ENCODE peak calls at places on chromosomes 2 and 18, in seven cellular contexts. One of them, this sample, is unnamed.
A peak's percentile ranks its signal among the peaks of the same experiment; 100 is the strongest.

GRCh38 chr2:146312899-146313298 is 1531.9 kb upstream of the ACVR2A start:
- DNase-seq in Caco-2: no peak
- DNase-seq in pancreas: no peak
- DNase-seq in endodermal cell: no peak
- DNase-seq in AG10803: peak; percentile 17
- DNase-seq in astrocyte of the spinal cord: peak; percentile 50
- DNase-seq in GM06990: no peak
- DNase-seq in this sample: peak; percentile 17

GRCh38 chr2:68730828-68731227 is 3.8 kb upstream of the ARHGAP25 start:
- DNase-seq in GM06990: no peak
- DNase-seq in Caco-2: no peak
- DNase-seq in pancreas: no peak
- DNase-seq in endodermal cell: peak; percentile 17
- DNase-seq in astrocyte of the spinal cord: no peak
- DNase-seq in AG10803: peak; percentile 32
- DNase-seq in this sample: peak; percentile 90

GRCh38 chr2:224754129-224754528 is 38.0 kb upstream of the CCDC195 start:
- DNase-seq in Caco-2: no peak
- DNase-seq in pancreas: no peak
- DNase-seq in endodermal cell: no peak
- DNase-seq in GM06990: no peak
- DNase-seq in astrocyte of the spinal cord: peak; percentile 7
- DNase-seq in AG10803: peak; percentile 92
- DNase-seq in this sample: peak; percentile 79

GRCh38 chr2:207528980-207529329 is 807 bp upstream of the CREB1 start:
- DNase-seq in GM06990: no peak
- DNase-seq in AG10803: peak; percentile 53
- DNase-seq in Caco-2: no peak
- DNase-seq in astrocyte of the spinal cord: peak; percentile 34
- DNase-seq in endodermal cell: no peak
- DNase-seq in pancreas: no peak
- DNase-seq in this sample: peak; percentile 26

GRCh38 chr2:3305952-3306351 is 71.7 kb downstream of the EIPR1 start:
- DNase-seq in endodermal cell: no peak
- DNase-seq in Caco-2: no peak
- DNase-seq in GM06990: no peak
- DNase-seq in AG10803: no peak
- DNase-seq in pancreas: no peak
- DNase-seq in astrocyte of the spinal cord: no peak
- DNase-seq in this sample: peak; percentile 27

GRCh38 chr2:65662654-65663432 is 230.4 kb upstream of the SPRED2 start:
- DNase-seq in astrocyte of the spinal cord: peak; percentile 96
- DNase-seq in AG10803: peak; percentile 91
- DNase-seq in pancreas: no peak
- DNase-seq in Caco-2: no peak
- DNase-seq in GM06990: no peak
- DNase-seq in endodermal cell: no peak
- DNase-seq in this sample: peak; percentile 43

GRCh38 chr2:35099345-35099744 is 1256.2 kb upstream of the CRIM1 start:
- DNase-seq in pancreas: no peak
- DNase-seq in endodermal cell: peak; percentile 63
- DNase-seq in GM06990: no peak
- DNase-seq in astrocyte of the spinal cord: no peak
- DNase-seq in AG10803: no peak
- DNase-seq in Caco-2: no peak
- DNase-seq in this sample: no peak

GRCh38 chr2:667332-668000 is 9.7 kb downstream of the TMEM18 start:
- DNase-seq in AG10803: peak; percentile 73
- DNase-seq in astrocyte of the spinal cord: peak; percentile 75
- DNase-seq in Caco-2: peak; percentile 35
- DNase-seq in pancreas: no peak
- DNase-seq in GM06990: no peak
- DNase-seq in endodermal cell: no peak
- DNase-seq in this sample: peak; percentile 79

GRCh38 chr2:60530228-60530627 is 23.2 kb downstream of the BCL11A start:
- DNase-seq in astrocyte of the spinal cord: no peak
- DNase-seq in pancreas: peak; percentile 72
- DNase-seq in AG10803: no peak
- DNase-seq in GM06990: no peak
- DNase-seq in Caco-2: no peak
- DNase-seq in endodermal cell: no peak
- DNase-seq in this sample: peak; percentile 41

GRCh38 chr2:125516496-125517109 is 1139.4 kb upstream of the GYPC start:
- DNase-seq in pancreas: no peak
- DNase-seq in GM06990: no peak
- DNase-seq in astrocyte of the spinal cord: no peak
- DNase-seq in AG10803: no peak
- DNase-seq in Caco-2: peak; percentile 47
- DNase-seq in endodermal cell: peak; percentile 70
- DNase-seq in this sample: peak; percentile 22

GRCh38 chr2:205245001-205245400 is 437.3 kb upstream of the NRP2 start:
- DNase-seq in AG10803: peak; percentile 36
- DNase-seq in endodermal cell: no peak
- DNase-seq in GM06990: no peak
- DNase-seq in astrocyte of the spinal cord: no peak
- DNase-seq in pancreas: no peak
- DNase-seq in Caco-2: no peak
- DNase-seq in this sample: no peak

GRCh38 chr2:96090181-96090500 is 26.2 kb downstream of the ADRA2B start:
- DNase-seq in Caco-2: no peak
- DNase-seq in GM06990: no peak
- DNase-seq in pancreas: peak; percentile 39
- DNase-seq in astrocyte of the spinal cord: no peak
- DNase-seq in endodermal cell: peak; percentile 49
- DNase-seq in AG10803: no peak
- DNase-seq in this sample: no peak

GRCh38 chr2:94870392-94871225 is 621 bp upstream of the TEKT4 start:
- DNase-seq in endodermal cell: peak; percentile 59
- DNase-seq in AG10803: no peak
- DNase-seq in GM06990: no peak
- DNase-seq in Caco-2: peak; percentile 22
- DNase-seq in pancreas: peak; percentile 58
- DNase-seq in astrocyte of the spinal cord: no peak
- DNase-seq in this sample: no peak
- TF ChIP-seq CTCF in endodermal cell: peak; percentile 81
- TF ChIP-seq CTCF in AG10803: peak; percentile 37
- TF ChIP-seq CTCF in GM06990: peak; percentile 87
- TF ChIP-seq CTCF in Caco-2: peak; percentile 42
- TF ChIP-seq CTCF in pancreas: no peak
- TF ChIP-seq CTCF in astrocyte of the spinal cord: peak; percentile 41
- TF ChIP-seq CTCF in this sample: peak; percentile 9

GRCh38 chr18:22981274-22982133 is 48.4 kb downstream of the RBBP8 start:
- DNase-seq in pancreas: no peak
- DNase-seq in Caco-2: no peak
- DNase-seq in astrocyte of the spinal cord: no peak
- DNase-seq in GM06990: no peak
- DNase-seq in AG10803: no peak
- DNase-seq in endodermal cell: no peak
- DNase-seq in this sample: no peak
- H3K4me3 ChIP-seq in pancreas: no peak overlapping the region
- H3K4me3 ChIP-seq in Caco-2: no peak overlapping the region
- H3K4me3 ChIP-seq in astrocyte of the spinal cord: no peak overlapping the region
- H3K4me3 ChIP-seq in GM06990: no peak overlapping the region
- H3K4me3 ChIP-seq in AG10803: no peak overlapping the region
- H3K4me3 ChIP-seq in endodermal cell: no peak overlapping the region
- H3K4me3 ChIP-seq in this sample: no peak overlapping the region

GRCh38 chr2:182784777-182785176 is 68.7 kb downstream of the DNAJC10 start:
- DNase-seq in AG10803: peak; percentile 40
- DNase-seq in pancreas: no peak
- DNase-seq in endodermal cell: no peak
- DNase-seq in astrocyte of the spinal cord: peak; percentile 63
- DNase-seq in Caco-2: peak; percentile 48
- DNase-seq in GM06990: peak; percentile 3
- DNase-seq in this sample: peak; percentile 37
- TF ChIP-seq CTCF in AG10803: peak; percentile 61
- TF ChIP-seq CTCF in pancreas: peak; percentile 20
- TF ChIP-seq CTCF in endodermal cell: peak; percentile 80
- TF ChIP-seq CTCF in astrocyte of the spinal cord: peak; percentile 50
- TF ChIP-seq CTCF in Caco-2: peak; percentile 73
- TF ChIP-seq CTCF in GM06990: peak; percentile 53
- TF ChIP-seq CTCF in this sample: peak; percentile 48

DNA sequence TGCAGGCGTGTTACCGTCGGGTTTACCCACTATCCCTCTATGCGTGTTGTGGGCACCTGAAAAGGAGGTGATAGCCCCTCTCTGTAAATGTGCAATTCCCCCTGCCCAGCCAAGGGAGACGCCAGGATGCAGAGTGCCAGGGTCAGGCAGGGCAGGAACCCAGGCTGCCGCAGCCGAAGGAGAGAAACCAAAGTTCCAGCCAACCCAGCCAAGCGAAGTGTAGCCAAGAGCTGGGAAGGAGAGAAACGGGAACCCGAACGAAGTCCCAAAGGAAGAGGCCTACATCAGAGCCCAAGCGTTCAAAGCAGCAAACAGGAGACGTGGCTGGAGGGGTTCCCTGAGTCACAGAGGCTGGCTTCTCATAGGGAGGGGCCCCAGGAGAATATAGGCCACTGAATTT is 24.2 kb upstream of the SPR start:
- DNase-seq in GM06990: no peak
- DNase-seq in astrocyte of the spinal cord: no peak
- DNase-seq in AG10803: no peak
- DNase-seq in pancreas: no peak
- DNase-seq in endodermal cell: no peak
- DNase-seq in Caco-2: no peak
- DNase-seq in this sample: no peak
- H3K4me3 ChIP-seq in GM06990: no peak overlapping the region
- H3K4me3 ChIP-seq in astrocyte of the spinal cord: no peak overlapping the region
- H3K4me3 ChIP-seq in AG10803: no peak overlapping the region
- H3K4me3 ChIP-seq in pancreas: no peak overlapping the region
- H3K4me3 ChIP-seq in endodermal cell: peak overlapping the region; percentile 57
- H3K4me3 ChIP-seq in Caco-2: no peak overlapping the region
- H3K4me3 ChIP-seq in this sample: no peak overlapping the region

GRCh38 chr18:395481-396250 is 104.8 kb downstream of the COLEC12 start:
- DNase-seq in pancreas: no peak
- DNase-seq in Caco-2: no peak
- DNase-seq in AG10803: peak; percentile 94
- DNase-seq in GM06990: no peak
- DNase-seq in astrocyte of the spinal cord: peak; percentile 85
- DNase-seq in endodermal cell: no peak
- DNase-seq in this sample: no peak

GRCh38 chr18:394997-395383 is 105.5 kb downstream of the COLEC12 start:
- DNase-seq in GM06990: no peak
- DNase-seq in Caco-2: no peak
- DNase-seq in astrocyte of the spinal cord: peak; percentile 81
- DNase-seq in pancreas: no peak
- DNase-seq in AG10803: peak; percentile 100
- DNase-seq in endodermal cell: no peak
- DNase-seq in this sample: no peak

GRCh38 chr18:394276-394996 is 106.1 kb downstream of the COLEC12 start:
- DNase-seq in pancreas: no peak
- DNase-seq in GM06990: no peak
- DNase-seq in AG10803: peak; percentile 50
- DNase-seq in astrocyte of the spinal cord: no peak
- DNase-seq in endodermal cell: no peak
- DNase-seq in Caco-2: no peak
- DNase-seq in this sample: no peak

GRCh38 chr18:392926-393325 is 107.6 kb downstream of the COLEC12 start:
- DNase-seq in GM06990: no peak
- DNase-seq in pancreas: no peak
- DNase-seq in endodermal cell: no peak
- DNase-seq in Caco-2: no peak
- DNase-seq in AG10803: no peak
- DNase-seq in astrocyte of the spinal cord: peak; percentile 47
- DNase-seq in this sample: no peak

DNA sequence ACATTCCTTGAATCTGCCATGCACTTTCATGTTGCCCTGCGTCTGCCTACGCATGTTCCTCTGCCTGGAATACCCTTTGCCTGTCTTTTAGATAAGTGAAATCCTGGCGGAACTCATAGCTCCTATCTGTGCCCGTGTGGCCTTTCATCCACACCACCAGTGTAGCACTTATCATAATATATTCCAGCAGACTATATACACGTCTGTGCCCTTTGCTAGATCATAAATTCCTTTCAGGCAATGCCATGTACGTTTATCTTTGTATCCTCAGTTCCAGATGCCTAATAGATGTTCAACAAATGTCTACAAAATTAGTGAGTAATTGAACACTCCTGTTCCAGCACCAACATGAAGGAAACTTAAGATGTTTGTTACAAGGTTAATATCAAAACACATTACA is 106.9 kb downstream of the COLEC12 start:
- DNase-seq in Caco-2: no peak
- DNase-seq in endodermal cell: no peak
- DNase-seq in GM06990: no peak
- DNase-seq in astrocyte of the spinal cord: no peak
- DNase-seq in pancreas: no peak
- DNase-seq in AG10803: no peak
- DNase-seq in this sample: no peak
- TF ChIP-seq CTCF in Caco-2: no peak
- TF ChIP-seq CTCF in endodermal cell: no peak
- TF ChIP-seq CTCF in GM06990: no peak
- TF ChIP-seq CTCF in astrocyte of the spinal cord: no peak
- TF ChIP-seq CTCF in pancreas: no peak
- TF ChIP-seq CTCF in AG10803: no peak
- TF ChIP-seq CTCF in this sample: no peak

GRCh38 chr18:36120297-36120696 is 8.8 kb downstream of the SLC39A6 start:
- DNase-seq in endodermal cell: no peak
- DNase-seq in astrocyte of the spinal cord: no peak
- DNase-seq in Caco-2: no peak
- DNase-seq in AG10803: no peak
- DNase-seq in GM06990: no peak
- DNase-seq in pancreas: no peak
- DNase-seq in this sample: no peak
- H3K4me3 ChIP-seq in endodermal cell: no peak overlapping the region
- H3K4me3 ChIP-seq in astrocyte of the spinal cord: no peak overlapping the region
- H3K4me3 ChIP-seq in Caco-2: no peak overlapping the region
- H3K4me3 ChIP-seq in AG10803: no peak overlapping the region
- H3K4me3 ChIP-seq in GM06990: no peak overlapping the region
- H3K4me3 ChIP-seq in pancreas: no peak overlapping the region
- H3K4me3 ChIP-seq in this sample: no peak overlapping the region

GRCh38 chr2:118169359-118170005 is 81.2 kb downstream of the INSIG2 start:
- DNase-seq in endodermal cell: peak; percentile 55
- DNase-seq in Caco-2: no peak
- DNase-seq in pancreas: no peak
- DNase-seq in astrocyte of the spinal cord: no peak
- DNase-seq in AG10803: no peak
- DNase-seq in GM06990: no peak
- DNase-seq in this sample: peak; percentile 9
- TF ChIP-seq CTCF in endodermal cell: peak; percentile 47
- TF ChIP-seq CTCF in Caco-2: no peak
- TF ChIP-seq CTCF in pancreas: no peak
- TF ChIP-seq CTCF in astrocyte of the spinal cord: no peak
- TF ChIP-seq CTCF in AG10803: no peak
- TF ChIP-seq CTCF in GM06990: no peak
- TF ChIP-seq CTCF in this sample: no peak